ENCODE peak calls at places on chromosomes 3 and 15, in six cellular contexts. M is left ventricle myocardium inferior; V is stimulated activated CD4-positive, alpha-beta T cell treated with anti-CD3 and anti-CD28 coated beads, Interleukin-1b, Interleukin-23, amount 100 ng/mL, for 1 hour; A is NCI-H1417; F is hippocampal formation; R is MCF 10A. I is an unnamed sample.

GRCh38 chr15:74988007-74988800 is 7.2 kb upstream of the SCAMP5 start:
- DNase-seq in M (no peak), V (no peak), R (peak), A (peak), F (no peak), I (no peak)

GRCh38 chr3:57851304-57851703 is 95.2 kb downstream of the SLMAP start:
- DNase-seq in M (no peak), V (no peak), R (no peak), F (no peak), A (no peak), I (no peak)

GRCh38 chr15:80072285-80072684 is 12.8 kb downstream of the ZFAND6 start:
- DNase-seq in F (peak), M (no peak), A (peak), R (peak), V (no peak), I (no peak)

GRCh38 chr3:138437281-138437680 is 2.9 kb downstream of the ESYT3 start:
- DNase-seq in A (no peak), F (no peak), R (no peak), M (no peak), V (no peak), I (no peak)

GRCh38 chr3:126456211-126456610 is 19.5 kb downstream of the ZXDC start:
- DNase-seq in V (no peak), A (no peak), R (no peak), M (no peak), F (no peak), I (peak)

GRCh38 chr3:125031544-125031943 is 24.3 kb downstream of the HEG1 start:
- DNase-seq in A (no peak), M (no peak), R (no peak), V (no peak), F (no peak), I (no peak)

GRCh38 chr3:114285648-114286230 is 8.1 kb upstream of the TIGIT start:
- DNase-seq in V (no peak), F (no peak), R (no peak), M (no peak), A (no peak), I (no peak)

GRCh38 chr3:43999920-44000319 is 241.8 kb upstream of the TOPAZ1 start:
- DNase-seq in F (no peak), M (no peak), R (no peak), V (no peak), A (no peak), I (no peak)

GRCh38 chr3:186517218-186517617 is 27.0 kb downstream of the CRYGS start:
- DNase-seq in F (no peak), V (no peak), A (no peak), R (no peak), M (no peak), I (no peak)

GRCh38 chr15:66905954-66906353 is 159.4 kb upstream of the SMAD3 start:
- DNase-seq in R (no peak), V (no peak), A (no peak), F (no peak), M (no peak), I (no peak)

GRCh38 chr3:49133226-49133951 is 539 bp upstream of the LAMB2 start:
- DNase-seq in F (peak), A (peak), V (no peak), M (peak), R (peak), I (peak)

GRCh38 chr15:68517285-68517711 is 61.5 kb upstream of the CORO2B start:
- DNase-seq in F (no peak), R (no peak), V (no peak), M (peak), A (no peak), I (no peak)

GRCh38 chr3:25354071-25354470 is 74.0 kb upstream of the RARB start:
- DNase-seq in V (no peak), M (no peak), A (no peak), F (no peak), R (no peak), I (no peak)

GRCh38 chr3:60582285-60582684 is 669.0 kb downstream of the FHIT start:
- DNase-seq in R (peak), A (peak), F (peak), V (no peak), M (no peak), I (no peak)

GRCh38 chr3:187368251-187368733 is at the start of gene RTP4:
- DNase-seq in A (peak), M (no peak), R (peak), F (peak), V (no peak), I (no peak)

GRCh38 chr15:41878355-41878699 is 15.5 kb downstream of the SPTBN5 start:
- DNase-seq in F (no peak), A (no peak), M (peak), V (no peak), R (no peak), I (no peak)

GRCh38 chr3:171558183-171558696 is 98.0 kb upstream of the TNIK start:
- DNase-seq in R (no peak), V (no peak), M (no peak), F (no peak), A (no peak), I (no peak)

GRCh38 chr15:31571676-31572075 is 245.0 kb downstream of the KLF13 start:
- DNase-seq in R (peak), M (no peak), V (no peak), F (no peak), A (peak), I (no peak)

GRCh38 chr15:100595964-100596363 is 6.0 kb downstream of the LINS1 start:
- DNase-seq in R (no peak), A (no peak), F (no peak), V (no peak), M (no peak), I (no peak)

I was measured in Right ventricle myocardium inferior.